ENCODE peak calls at places on chromosomes 1 and 21, in four cellular contexts. D, G, E and A are unnamed samples.

GRCh38 chr1:28905921-28906666 is 8.3 kb upstream of the EPB41 start:
- DNase-seq in D (no peak), E (no peak), G (no peak), A (no peak)

GRCh38 chr1:204033321-204033720 is 39.6 kb upstream of the SOX13 start:
- DNase-seq in E (no peak), D (no peak), G (no peak), A (no peak)

GRCh38 chr1:114009393-114009792 is 30.1 kb downstream of the OLFML3 start:
- DNase-seq in E (peak; percentile 79), D (no peak), G (no peak), A (no peak)

GRCh38 chr1:1259948-1260614 is 13.6 kb upstream of the C1QTNF12 start:
- DNase-seq in G (no peak), D (no peak), E (no peak), A (no peak)

GRCh38 chr1:34612091-34612631 is 142.7 kb upstream of the GJB5 start:
- DNase-seq in G (no peak), E (no peak), D (peak; percentile 20), A (no peak)

GRCh38 chr1:45014403-45015028 is 2.5 kb downstream of the UROD start:
- DNase-seq in E (peak; percentile 85), G (peak; percentile 89), D (peak; percentile 85), A (peak; percentile 86)

GRCh38 chr1:180165509-180166435 is 11.1 kb downstream of the QSOX1 start:
- DNase-seq in E (no peak), G (no peak), D (no peak), A (no peak)

GRCh38 chr1:87329051-87329755 is 523 bp downstream of the LMO4 start:
- DNase-seq in E (peak; percentile 35), D (peak; percentile 60), G (peak; percentile 78), A (peak; percentile 39)

GRCh38 chr1:234878288-234878687 is 250.3 kb downstream of the TOMM20 start:
- DNase-seq in E (no peak), D (no peak), G (no peak), A (no peak)

GRCh38 chr21:35748683-35749314 is 311.5 kb downstream of the SETD4 start:
- DNase-seq in D (no peak), E (no peak), G (no peak), A (no peak)

GRCh38 chr1:10973552-10973951 is 38.9 kb upstream of the TARDBP start:
- DNase-seq in D (no peak), E (peak; percentile 76), G (no peak), A (no peak)

GRCh38 chr1:237084399-237085077 is 42.6 kb downstream of the RYR2 start:
- DNase-seq in G (no peak), E (no peak), D (no peak), A (no peak)

GRCh38 chr1:161133220-161133740 is 813 bp upstream of the DEDD start:
- DNase-seq in D (no peak), E (no peak), G (no peak), A (no peak)

GRCh38 chr1:204417231-204417997 is 5.8 kb upstream of the PPP1R15B start:
- DNase-seq in G (peak; percentile 58), E (peak; percentile 98), D (no peak), A (no peak)

GRCh38 chr1:173914366-173914871 is 2.7 kb downstream of the SERPINC1 start:
- DNase-seq in D (peak; percentile 19), G (peak; percentile 54), E (no peak), A (peak; percentile 8)

GRCh38 chr21:34701726-34702125 is 32.9 kb downstream of the CLIC6 start:
- DNase-seq in G (no peak), E (peak; percentile 31), D (no peak), A (no peak)

GRCh38 chr1:209823143-209824041 is 4.4 kb upstream of the UTP25 start:
- DNase-seq in D (no peak), G (peak; percentile 33), E (peak; percentile 73), A (no peak)

GRCh38 chr21:32306021-32306780 is 7.5 kb downstream of the MRAP start:
- DNase-seq in E (no peak), G (no peak), D (peak; percentile 62), A (peak; percentile 50)
- TF ChIP-seq CTCF in E (no peak), G (no peak), D (peak; percentile 66), A (peak; percentile 57)

DNA sequence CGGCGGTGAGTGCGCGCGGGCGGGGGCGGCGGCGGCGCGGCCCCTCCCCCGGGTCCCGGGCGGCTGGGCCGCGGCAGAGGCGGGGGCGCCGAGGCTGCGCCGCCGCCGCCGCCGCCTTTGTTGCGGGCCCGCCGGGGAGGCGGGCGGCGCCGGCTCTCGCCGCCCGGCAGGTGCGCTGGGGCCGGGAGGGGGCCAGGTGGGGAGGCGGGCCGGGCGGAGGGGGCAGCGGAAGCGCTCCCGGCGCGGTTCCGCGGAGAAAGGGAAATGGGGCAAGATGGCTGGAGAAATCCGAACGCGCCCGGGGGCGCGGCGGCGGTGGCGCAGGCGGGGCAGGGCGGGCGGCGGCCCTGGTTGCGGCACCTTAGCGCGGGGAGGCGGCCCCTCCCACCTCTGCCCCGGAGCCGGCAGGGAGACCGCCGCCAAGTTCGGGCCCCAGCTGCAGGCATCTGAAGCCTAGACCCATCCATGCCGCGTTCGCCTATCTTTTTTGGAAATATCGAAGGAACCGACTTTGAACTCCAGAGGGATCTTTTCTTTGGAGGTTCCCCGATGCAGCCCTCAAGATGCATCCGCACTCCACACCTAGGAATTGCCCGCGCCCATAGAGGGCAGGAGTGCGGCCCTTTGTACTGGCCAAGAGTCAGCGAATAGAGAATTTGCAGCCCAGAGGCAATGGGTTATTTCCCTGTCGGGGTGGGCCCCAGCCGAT is 479 bp downstream of the POGK start:
- DNase-seq in G (peak; percentile 56), D (peak; percentile 64), E (peak; percentile 38), A (peak; percentile 29)
- TF ChIP-seq CTCF in G (no peak), D (no peak), E (peak; percentile 30), A (peak; percentile 40)

DNA sequence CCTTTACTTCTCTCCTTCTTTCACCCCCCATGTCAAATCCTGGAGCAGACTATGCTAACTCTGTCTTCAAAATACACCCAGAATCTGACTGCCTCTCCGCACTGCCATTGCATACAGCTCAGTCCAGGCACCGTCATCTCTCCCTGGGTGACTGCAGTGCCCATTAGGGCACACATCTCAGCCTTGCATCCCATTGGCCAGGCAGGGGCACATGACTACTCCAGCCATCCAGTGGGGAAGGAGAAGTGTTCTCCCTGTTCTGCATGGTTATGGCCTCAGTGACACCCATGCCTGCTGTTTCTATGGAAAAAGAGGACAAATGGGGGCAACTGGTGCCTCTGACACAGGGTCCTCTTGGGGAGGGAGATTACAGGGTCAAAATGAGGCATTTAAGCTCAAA is 270.5 kb downstream of the MATN1 start:
- DNase-seq in G (no peak), D (no peak), E (no peak), A (no peak)
- TF ChIP-seq CTCF in G (no peak), D (no peak), E (no peak), A (no peak)

GRCh38 chr1:241460098-241460873 is 59.3 kb downstream of the FH start:
- DNase-seq in D (no peak), G (no peak), E (no peak), A (no peak)

GRCh38 chr1:241456743-241457142 is 62.8 kb downstream of the FH start:
- DNase-seq in D (no peak), E (no peak), G (no peak), A (no peak)

GRCh38 chr1:241453732-241454131 is 65.8 kb downstream of the FH start:
- DNase-seq in E (no peak), D (no peak), G (no peak), A (no peak)

GRCh38 chr1:241459186-241459802 is 60.3 kb downstream of the FH start:
- DNase-seq in D (no peak), E (no peak), G (no peak), A (no peak)

DNA sequence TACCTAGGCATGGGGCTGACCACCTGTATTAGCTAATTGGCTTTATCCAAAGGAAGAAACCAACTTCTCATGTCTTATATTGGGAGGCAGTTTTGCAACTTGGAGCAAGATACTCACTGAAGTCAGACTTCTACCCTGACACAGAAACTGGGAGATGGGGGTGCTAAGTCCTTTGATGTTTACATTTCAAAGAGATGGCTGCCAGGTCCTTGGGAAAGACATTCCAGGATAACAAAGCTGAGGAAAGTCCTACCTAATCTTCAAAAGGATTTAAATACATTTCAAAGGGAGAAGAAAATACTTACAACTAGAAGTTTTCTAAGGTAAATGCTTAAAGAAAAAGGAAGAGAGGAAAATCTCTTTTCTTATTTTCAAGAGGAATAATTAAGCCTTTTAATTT is 62.1 kb downstream of the FH start:
- DNase-seq in D (no peak), E (no peak), G (no peak), A (no peak)
- TF ChIP-seq CTCF in D (no peak), E (no peak), G (no peak), A (no peak)

DNA sequence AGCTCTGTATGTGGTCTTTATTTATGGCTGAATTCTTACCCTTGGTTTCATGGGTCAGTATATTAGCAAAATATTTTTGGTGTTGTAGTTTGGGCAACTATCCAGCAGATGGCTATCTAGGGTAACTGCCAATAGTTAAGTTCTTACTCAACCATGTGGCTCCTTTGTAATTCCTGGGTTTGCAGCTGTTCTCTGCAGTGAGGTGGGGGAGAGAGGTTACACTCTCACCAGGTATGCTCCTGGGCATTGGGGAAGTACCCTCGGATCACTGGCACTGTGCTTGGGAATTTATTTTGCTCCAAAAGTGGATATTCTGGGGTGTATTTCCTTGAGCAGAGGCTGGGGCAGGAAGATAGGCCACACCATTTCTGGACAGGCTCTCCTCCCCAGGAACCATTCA is 436.7 kb upstream of the TMPRSS15 start:
- DNase-seq in D (no peak), E (no peak), G (no peak), A (no peak)
- TF ChIP-seq CTCF in D (no peak), E (no peak), G (peak; percentile 49), A (peak; percentile 47)

GRCh38 chr1:5575396-5576110 is 416.7 kb downstream of the NPHP4 start:
- DNase-seq in G (no peak), D (peak; percentile 22), E (no peak), A (no peak)

GRCh38 chr1:5576111-5577065 is 415.8 kb downstream of the NPHP4 start:
- DNase-seq in D (no peak), E (no peak), G (no peak), A (no peak)

GRCh38 chr1:5578690-5579089 is 413.5 kb downstream of the NPHP4 start:
- DNase-seq in E (no peak), G (no peak), D (no peak), A (no peak)

GRCh38 chr1:5579966-5580365 is 412.3 kb downstream of the NPHP4 start:
- DNase-seq in G (no peak), E (no peak), D (no peak), A (no peak)

DNA sequence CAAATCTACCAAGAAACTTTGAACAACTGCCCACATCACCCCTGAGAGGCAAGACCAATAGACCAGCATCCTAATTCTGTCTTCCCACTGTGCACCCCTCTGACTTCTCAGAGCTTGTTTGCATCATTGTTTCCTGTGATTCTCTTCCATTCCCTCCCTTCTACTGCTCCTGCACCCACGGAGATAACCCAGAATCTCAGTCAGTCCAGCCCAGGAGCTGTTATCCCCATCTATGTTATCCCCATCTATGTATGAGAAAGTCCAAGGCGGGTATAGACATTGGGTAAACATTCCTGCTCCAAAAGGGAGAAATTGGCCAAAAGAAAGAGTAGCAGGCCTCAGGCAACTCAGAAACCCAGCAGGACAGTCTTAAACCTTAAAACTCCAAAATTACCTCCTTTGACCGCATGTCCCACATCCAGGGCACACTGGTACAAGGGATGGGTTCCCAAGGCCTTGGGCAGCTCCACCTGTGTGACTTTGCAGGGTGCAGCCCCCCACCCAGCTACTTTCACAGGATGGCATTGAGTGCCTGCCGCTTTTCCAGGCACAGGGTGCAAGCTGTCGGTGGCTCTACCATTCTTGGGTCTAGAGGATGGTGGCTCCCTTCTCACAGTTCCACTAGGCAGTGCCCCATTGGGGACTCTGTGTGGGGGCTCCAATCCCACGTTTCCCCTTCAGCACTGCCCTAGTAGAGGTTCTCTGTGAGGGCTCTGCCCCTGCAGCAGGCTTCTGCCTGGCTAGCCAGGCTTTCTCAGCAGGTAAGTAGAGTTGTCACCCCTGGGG is 414.8 kb downstream of the NPHP4 start:
- DNase-seq in G (no peak), E (no peak), D (no peak), A (no peak)
- TF ChIP-seq CTCF in G (no peak), E (no peak), D (no peak), A (no peak)